ENCODE peak calls at places on chromosomes 13 and 19, in eight cellular contexts. U is fibroblast of mammary gland, L is H1, Z is neural progenitor cell, O is neural crest cell, R is astrocyte of the cerebellum, P is adrenal gland, N is cardiac muscle cell. Y is an unnamed sample.

GRCh38 chr19:33460221-33460908 is 61.2 kb downstream of the PEPD start:
- DNase-seq in P (no peak), O (no peak), R (no peak), Z (no peak), U (no peak), N (no peak), L (no peak), Y (no peak)

GRCh38 chr19:33339016-33339749 is 34.3 kb upstream of the CEBPG start:
- DNase-seq in L (no peak), P (no peak), U (no peak), N (no peak), R (no peak), O (no peak), Z (no peak), Y (no peak)

GRCh38 chr13:93476175-93476574 is 249.6 kb downstream of the GPC6 start:
- DNase-seq in U (peak; percentile 51), Z (no peak), L (no peak), P (no peak), O (no peak), N (peak; percentile 71), R (peak; percentile 58), Y (no peak)

GRCh38 chr13:24684600-24684998 is 4.4 kb downstream of the ATP12A start:
- DNase-seq in R (peak; percentile 35), P (no peak), O (no peak), Z (no peak), N (peak; percentile 49), L (no peak), U (peak; percentile 42), Y (no peak)

GRCh38 chr19:591099-591958 is 1.6 kb downstream of the HCN2 start:
- DNase-seq in O (peak; percentile 39), P (no peak), L (peak; percentile 82), Z (peak; percentile 86), U (no peak), R (no peak), N (peak; percentile 29), Y (peak; percentile 49)

GRCh38 chr13:99123101-99124045 is 77.3 kb upstream of the UBAC2 start:
- DNase-seq in L (no peak), R (no peak), Z (no peak), U (peak; percentile 55), O (no peak), N (peak; percentile 10), P (no peak), Y (no peak)

GRCh38 chr13:90591927-90592268 is 755.6 kb upstream of the MIR17HG start:
- DNase-seq in R (no peak), N (no peak), U (no peak), L (no peak), P (no peak), Z (no peak), O (no peak), Y (no peak)

GRCh38 chr13:51674276-51674675 is 90.0 kb downstream of the WDFY2 start:
- DNase-seq in O (no peak), P (no peak), N (no peak), Z (peak; percentile 21), U (no peak), L (no peak), R (no peak), Y (peak; percentile 11)

GRCh38 chr13:110323172-110323851 is 16.2 kb downstream of the COL4A2 start:
- DNase-seq in O (no peak), L (no peak), U (peak; percentile 72), R (peak; percentile 62), Z (no peak), N (no peak), P (no peak), Y (no peak)

GRCh38 chr13:47457631-47458030 is 543.4 kb downstream of the SUCLA2 start:
- DNase-seq in P (no peak), O (no peak), U (peak; percentile 85), L (no peak), R (no peak), N (peak; percentile 48), Z (no peak), Y (no peak)

GRCh38 chr19:36420961-36421748 is 2.7 kb upstream of the ZFP82 start:
- DNase-seq in N (peak; percentile 75), P (peak; percentile 54), U (peak; percentile 61), L (no peak), O (no peak), Z (peak; percentile 15), R (no peak), Y (peak; percentile 10)

GRCh38 chr19:11210656-11210928 is 13.2 kb upstream of the KANK2 start:
- DNase-seq in N (no peak), R (no peak), L (no peak), U (no peak), P (no peak), Z (no peak), O (no peak), Y (no peak)

GRCh38 chr19:31179471-31179852 is 169.8 kb downstream of the TSHZ3 start:
- DNase-seq in Z (no peak), L (no peak), R (no peak), P (no peak), U (no peak), O (no peak), N (no peak), Y (no peak)

GRCh38 chr19:4730740-4731171 is 7.1 kb upstream of the DPP9 start:
- DNase-seq in U (no peak), Z (no peak), O (peak; percentile 36), L (peak; percentile 92), R (no peak), N (no peak), P (no peak), Y (peak; percentile 32)

GRCh38 chr13:34738251-34739170 is 203.6 kb upstream of the NBEA start:
- DNase-seq in L (no peak), P (no peak), R (no peak), O (no peak), U (no peak), Z (no peak), N (no peak), Y (no peak)

GRCh38 chr13:113122571-113123225 is at the start of gene F10:
- DNase-seq in N (peak; percentile 78), U (peak; percentile 63), L (peak; percentile 68), Z (peak; percentile 72), O (peak; percentile 29), R (no peak), P (peak; percentile 73), Y (peak; percentile 48)
- TF ChIP-seq CTCF in N (no peak), U (no peak), L (no peak), Z (no peak), O (no peak), R (no peak), P (no peak), Y (peak; percentile 19)

GRCh38 chr19:51664131-51664530 is 17.5 kb upstream of the SIGLEC14 start:
- DNase-seq in U (no peak), Z (no peak), R (no peak), L (no peak), P (no peak), O (no peak), N (no peak), Y (no peak)

GRCh38 chr19:51663650-51664049 is 17.0 kb upstream of the SIGLEC14 start:
- DNase-seq in Z (no peak), U (no peak), P (no peak), L (no peak), N (no peak), R (no peak), O (no peak), Y (no peak)

GRCh38 chr19:51660975-51661600 is 14.5 kb upstream of the SIGLEC14 start:
- DNase-seq in U (peak; percentile 79), Z (peak; percentile 93), P (peak; percentile 84), R (peak; percentile 56), N (peak; percentile 90), L (peak; percentile 75), O (peak; percentile 88), Y (peak; percentile 69)

GRCh38 chr19:51668167-51668566 is 21.5 kb upstream of the SIGLEC14 start:
- DNase-seq in Z (no peak), U (no peak), O (no peak), N (no peak), L (no peak), R (no peak), P (no peak), Y (no peak)

DNA sequence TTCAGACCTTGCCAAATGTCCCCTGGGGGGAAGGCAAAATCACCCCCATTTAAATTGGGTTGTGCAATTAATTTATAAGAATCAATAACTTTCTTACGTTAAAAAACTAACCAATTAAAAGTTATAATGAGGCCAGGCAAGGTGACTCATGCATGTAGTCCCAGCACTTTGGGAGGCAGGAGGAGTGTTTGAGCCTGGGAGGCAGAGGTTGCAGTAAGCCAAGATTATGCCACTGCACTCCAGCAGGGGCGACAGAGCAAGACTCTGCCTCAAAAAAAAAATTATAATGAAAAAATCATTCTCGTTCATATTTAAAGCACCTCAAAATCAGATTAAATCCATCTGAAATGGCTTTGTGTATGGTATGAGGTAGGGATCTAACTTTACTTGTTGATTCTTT is 18.4 kb upstream of the SIGLEC14 start:
- DNase-seq in U (peak; percentile 37), L (no peak), O (no peak), R (no peak), N (peak; percentile 29), Z (no peak), P (no peak), Y (no peak)
- TF ChIP-seq CTCF in U (peak; percentile 46), L (peak; percentile 9), O (peak; percentile 15), R (peak; percentile 13), N (peak; percentile 26), Z (no peak), P (no peak), Y (peak; percentile 20)

DNA sequence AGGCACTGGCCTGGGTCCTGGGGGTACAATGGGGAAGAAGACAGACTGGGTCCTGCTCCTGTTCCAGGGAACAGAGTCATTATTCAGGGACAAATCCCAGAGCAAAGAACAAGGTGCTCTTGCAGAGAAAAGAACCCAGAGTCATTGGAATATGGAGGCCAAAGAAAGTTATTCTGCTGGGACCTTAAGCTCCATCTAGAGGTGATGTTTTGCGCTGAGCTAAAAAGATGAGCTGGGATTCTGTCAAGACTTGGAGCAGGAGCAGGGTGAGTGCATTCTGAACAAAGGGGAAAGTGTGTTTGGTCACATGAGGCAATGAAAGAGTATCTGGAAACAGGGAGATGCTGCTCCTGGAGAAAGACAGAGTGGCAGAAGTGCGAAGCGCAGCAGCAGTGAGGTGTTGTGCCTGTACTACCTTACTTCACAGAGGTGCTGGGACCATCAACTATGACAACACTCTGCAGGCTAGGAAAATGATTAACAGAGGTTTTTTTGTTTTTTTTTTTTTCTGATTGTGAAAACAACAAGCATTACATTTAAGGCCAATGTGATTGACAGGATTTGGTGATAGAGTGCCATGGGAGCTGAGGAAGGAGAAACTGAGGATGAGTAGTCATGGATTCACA is 95.3 kb upstream of the TNFSF11 start:
- DNase-seq in Z (peak; percentile 27), N (peak; percentile 59), L (no peak), R (peak; percentile 29), O (no peak), U (peak; percentile 53), P (no peak), Y (no peak)
- TF ChIP-seq CTCF in Z (peak; percentile 44), N (peak; percentile 63), L (peak; percentile 51), R (peak; percentile 67), O (peak; percentile 49), U (peak; percentile 57), P (no peak), Y (peak; percentile 33)

DNA sequence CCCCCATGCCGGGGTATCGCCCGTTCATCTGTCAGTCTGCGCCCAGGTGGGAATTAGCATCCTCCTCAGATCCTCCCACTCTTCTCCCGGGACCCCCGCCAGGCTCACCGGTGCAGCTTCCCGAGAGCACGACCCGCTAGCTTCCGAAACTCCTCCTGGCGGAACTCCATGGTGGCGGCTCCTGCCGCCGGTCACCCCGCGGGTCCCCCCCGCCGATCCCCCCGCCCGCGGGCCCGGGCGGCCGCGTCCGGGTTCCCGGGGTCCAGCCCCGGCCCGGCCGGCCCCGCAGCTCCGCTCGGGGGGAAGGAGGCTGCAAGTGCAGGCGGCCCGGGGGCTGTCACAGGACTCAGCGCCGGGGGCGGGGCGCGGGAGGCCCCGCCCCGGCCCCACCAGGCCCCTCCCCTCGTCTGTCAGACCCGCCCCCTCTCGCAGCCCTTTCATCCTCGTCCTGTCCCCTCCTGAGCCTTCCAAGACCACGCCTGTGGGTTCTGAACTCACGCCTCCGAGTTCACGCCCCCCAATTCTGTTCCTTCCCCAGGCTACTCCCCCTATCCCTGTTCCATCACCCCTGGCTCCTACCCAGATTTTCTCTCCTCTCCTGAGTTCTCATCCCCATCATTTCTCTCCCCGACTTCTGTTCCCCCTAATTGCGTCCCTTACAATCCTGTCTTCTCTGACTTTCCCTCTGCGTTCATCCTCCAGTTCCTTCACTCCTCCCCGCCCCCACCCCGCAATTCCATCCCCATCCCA is at the start of gene SLC17A7:
- DNase-seq in U (no peak), P (no peak), Z (peak; percentile 86), O (no peak), N (no peak), R (no peak), L (peak; percentile 82), Y (no peak)
- TF ChIP-seq CTCF in U (no peak), P (no peak), Z (no peak), O (no peak), N (no peak), R (no peak), L (peak; percentile 1), Y (no peak)